ENCODE peak calls at places on chromosomes 7 and 10, in nine cellular contexts. T is A549, L is left colon, H is NCI-H345, Z is left cardiac atrium, X is hippocampal formation, O is T-cell, Y is NCI-H1930, P is hypothalamus. V is an unnamed sample.

GRCh38 chr10:11424456-11425287 is 186.8 kb downstream of the USP6NL start:
- DNase-seq in H (peak), Z (no peak), L (peak), O (no peak), X (peak), Y (no peak), P (no peak), T (peak), V (peak)

GRCh38 chr10:124267231-124267885 is 151.4 kb downstream of the OAT start:
- DNase-seq in Y (no peak), T (no peak), O (no peak), Z (no peak), X (no peak), H (no peak), L (no peak), P (no peak), V (no peak)

GRCh38 chr7:145123502-145123901 is 287.6 kb upstream of the TPK1 start:
- DNase-seq in X (no peak), L (no peak), Z (no peak), Y (no peak), O (no peak), H (no peak), T (no peak), P (no peak), V (no peak)

GRCh38 chr10:43854042-43854441 is 205.4 kb upstream of the ZNF32 start:
- DNase-seq in Z (no peak), Y (no peak), O (no peak), T (no peak), H (no peak), L (no peak), X (no peak), P (no peak), V (no peak)

GRCh38 chr10:42952358-42952757 is 124.5 kb upstream of the RET start:
- DNase-seq in T (no peak), X (no peak), H (peak), P (no peak), O (no peak), L (peak), Y (no peak), Z (no peak), V (peak)

GRCh38 chr10:86674912-86675311 is 6.6 kb downstream of the LDB3 start:
- DNase-seq in T (no peak), Z (no peak), X (no peak), P (no peak), O (no peak), L (no peak), H (no peak), Y (no peak), V (no peak)

GRCh38 chr10:3749597-3750351 is 35.2 kb downstream of the KLF6 start:
- DNase-seq in L (no peak), P (no peak), H (peak), Z (no peak), X (peak), T (no peak), O (no peak), Y (no peak), V (no peak)

GRCh38 chr10:115711306-115711705 is 561.7 kb downstream of the GFRA1 start:
- DNase-seq in X (no peak), L (no peak), T (no peak), O (no peak), Z (no peak), Y (no peak), P (no peak), H (no peak), V (no peak)

GRCh38 chr7:88111136-88111748 is 108.6 kb downstream of the SRI start:
- DNase-seq in O (no peak), X (peak), T (peak), P (no peak), Y (no peak), L (no peak), Z (no peak), H (peak), V (no peak)

V was measured in lung.